ENCODE peak calls at places on chromosome 20, in ten cellular contexts. D, C, W, M, T, I, H, G, F and Y are unnamed samples. For H3K4me1, the result is how much of the 10 kb centered on the place peaks cover.

GRCh38 chr20:51220293-51220706 is 197.4 kb upstream of the KCNG1 start:
- DNase-seq in I (peak), F (peak), D (peak), M (peak), T (peak), H (peak), W (peak), G (peak), C (peak), Y (peak)

GRCh38 chr20:56552911-56553629 is 20.0 kb downstream of the FAM209B start:
- DNase-seq in C (no peak), M (no peak), H (no peak), G (no peak), F (no peak), T (no peak), D (no peak), I (no peak), W (no peak), Y (peak)

GRCh38 chr20:58028123-58028522 is 200.3 kb downstream of the ANKRD60 start:
- DNase-seq in W (no peak), D (no peak), T (no peak), G (peak), M (no peak), C (no peak), I (peak), H (no peak), F (no peak), Y (no peak)

GRCh38 chr20:44576297-44576696 is 6.1 kb upstream of the PKIG start:
- DNase-seq in C (peak), W (no peak), I (no peak), F (no peak), G (no peak), D (peak), M (peak), H (no peak), T (no peak), Y (no peak)

GRCh38 chr20:32040142-32040953 is 11.7 kb upstream of the HCK start:
- DNase-seq in H (no peak), C (no peak), M (no peak), D (no peak), F (no peak), G (peak), W (no peak), T (no peak), I (no peak), Y (peak)

GRCh38 chr20:36313476-36313875 is 7.3 kb downstream of the DLGAP4 start:
- DNase-seq in M (no peak), C (no peak), W (no peak), G (no peak), H (no peak), I (no peak), T (no peak), F (no peak), D (no peak), Y (peak)

GRCh38 chr20:1383621-1384404 is 9.0 kb downstream of the FKBP1A start:
- DNase-seq in C (no peak), H (no peak), F (no peak), D (no peak), I (no peak), T (no peak), G (no peak), M (no peak), W (no peak), Y (no peak)

GRCh38 chr20:38473353-38473795 is 731 bp downstream of the RALGAPB start:
- DNase-seq in C (peak), G (peak), I (peak), H (no peak), D (peak), T (no peak), F (no peak), W (no peak), M (peak), Y (no peak)

GRCh38 chr20:51365670-51366069 is 176.8 kb downstream of the NFATC2 start:
- DNase-seq in T (peak), C (no peak), D (no peak), I (no peak), W (no peak), F (no peak), H (no peak), G (no peak), M (peak), Y (no peak)

GRCh38 chr20:22462975-22463914 is 121.1 kb downstream of the FOXA2 start:
- DNase-seq in M (peak), G (no peak), T (no peak), I (peak), W (no peak), F (no peak), H (no peak), C (no peak), D (no peak), Y (no peak)

GRCh38 chr20:5353624-5354496 is 37.1 kb upstream of the PROKR2 start:
- DNase-seq in G (no peak), C (peak), D (no peak), H (no peak), F (no peak), M (peak), W (no peak), T (peak), I (no peak), Y (peak)

GRCh38 chr20:49914310-49915117 is 815 bp downstream of the SPATA2 start:
- DNase-seq in W (no peak), C (peak), H (no peak), T (no peak), F (no peak), I (peak), M (peak), G (no peak), D (no peak), Y (peak)

GRCh38 chr20:49526056-49526455 is 41.9 kb downstream of the PTGIS start:
- DNase-seq in G (no peak), I (no peak), H (no peak), C (no peak), F (no peak), W (no peak), M (no peak), T (no peak), D (no peak), Y (no peak)

GRCh38 chr20:23501926-23502325 is 11.0 kb downstream of the CST8 start:
- DNase-seq in H (no peak), I (no peak), G (no peak), C (no peak), W (no peak), F (no peak), T (no peak), D (no peak), M (no peak), Y (no peak)

GRCh38 chr20:51760905-51761544 is 7.2 kb downstream of the ATP9A start:
- DNase-seq in C (peak), T (no peak), G (no peak), H (no peak), W (no peak), F (no peak), D (peak), M (peak), I (peak), Y (peak)

GRCh38 chr20:62367483-62368302 is 581 bp upstream of the LAMA5 start:
- DNase-seq in F (peak), T (no peak), D (peak), M (no peak), I (peak), C (no peak), H (no peak), W (no peak), G (peak), Y (no peak)

GRCh38 chr20:5220334-5221077 is 93.7 kb downstream of the CDS2 start:
- DNase-seq in D (no peak), T (no peak), I (no peak), W (no peak), H (no peak), M (no peak), C (no peak), F (no peak), G (no peak), Y (no peak)

GRCh38 chr20:18326990-18327389 is 38.7 kb downstream of the ZNF133 start:
- DNase-seq in G (no peak), H (no peak), I (no peak), M (no peak), C (no peak), F (no peak), T (no peak), W (no peak), D (no peak), Y (no peak)

GRCh38 chr20:39960522-39961420 is 728.3 kb downstream of the MAFB start:
- DNase-seq in F (peak), W (no peak), G (peak), M (no peak), D (no peak), T (no peak), C (no peak), I (no peak), H (no peak), Y (no peak)

GRCh38 chr20:62122659-62123449 is 579 bp downstream of the LSM14B start:
- DNase-seq in G (peak), M (peak), H (peak), F (peak), T (no peak), D (no peak), W (no peak), I (peak), C (peak), Y (peak)

GRCh38 chr20:12410783-12411182 is 493.1 kb downstream of the BTBD3 start:
- DNase-seq in C (no peak), W (no peak), H (no peak), I (no peak), F (no peak), T (no peak), D (no peak), G (no peak), M (no peak), Y (no peak)

GRCh38 chr20:63071541-63072181 is 64.9 kb upstream of the BHLHE23 start:
- DNase-seq in M (peak), W (no peak), C (no peak), I (peak), H (no peak), G (peak), D (no peak), F (no peak), T (peak), Y (peak)

GRCh38 chr20:23753589-23753988 is 2.9 kb upstream of the CST1 start:
- DNase-seq in H (no peak), M (no peak), I (no peak), W (no peak), F (no peak), D (no peak), C (no peak), G (no peak), T (no peak), Y (no peak)

GRCh38 chr20:4866429-4866828 is 134.9 kb downstream of the SLC23A2 start:
- DNase-seq in F (no peak), C (no peak), G (no peak), W (no peak), T (no peak), H (no peak), M (no peak), D (no peak), I (no peak), Y (no peak)

GRCh38 chr20:44174996-44175766 is 11.8 kb downstream of the JPH2 start:
- DNase-seq in G (no peak), M (no peak), I (no peak), W (no peak), H (no peak), C (no peak), F (no peak), D (no peak), T (no peak), Y (no peak)

GRCh38 chr20:56403465-56403864 is 8.6 kb upstream of the CASS4 start:
- DNase-seq in I (no peak), D (no peak), W (no peak), C (no peak), G (no peak), H (no peak), F (no peak), M (no peak), T (no peak), Y (no peak)

GRCh38 chr20:35093245-35093884 is 758 bp upstream of the TRPC4AP start:
- DNase-seq in D (no peak), C (peak), T (peak), I (no peak), G (no peak), W (no peak), H (no peak), M (peak), F (no peak), Y (peak)

GRCh38 chr20:41031243-41031619 is 2.6 kb downstream of the TOP1 start:
- DNase-seq in H (no peak), C (no peak), F (no peak), G (no peak), M (no peak), W (no peak), I (no peak), D (no peak), T (no peak), Y (no peak)
- H3K4me1 ChIP-seq in H (half or more), C (under half), F (under half), G (under half), M (under half), W (under half), I (half or more), D (half or more), T (under half), Y (under half)

GRCh38 chr20:3227936-3228749 is 10.8 kb downstream of the SLC4A11 start:
- DNase-seq in D (no peak), M (no peak), W (no peak), T (no peak), G (no peak), F (no peak), C (no peak), I (no peak), H (peak), Y (peak)
- H3K27ac ChIP-seq in D (no peak), M (no peak), W (no peak), T (no peak), G (no peak), F (no peak), C (no peak), I (no peak), H (no peak), Y (no peak)

GRCh38 chr20:25256226-25256859 is 8.5 kb downstream of the PYGB start:
- DNase-seq in M (peak), I (no peak), G (no peak), C (no peak), H (no peak), T (no peak), W (no peak), D (no peak), F (no peak), Y (no peak)

GRCh38 chr20:25252686-25253421 is 5.0 kb downstream of the PYGB start:
- DNase-seq in T (no peak), H (no peak), M (no peak), W (no peak), F (no peak), I (no peak), D (no peak), G (no peak), C (no peak), Y (no peak)

GRCh38 chr20:25253606-25254275 is 5.9 kb downstream of the PYGB start:
- DNase-seq in I (no peak), D (no peak), G (no peak), W (no peak), M (no peak), F (no peak), H (no peak), T (no peak), C (no peak), Y (no peak)

GRCh38 chr20:25254986-25255680 is 7.2 kb downstream of the PYGB start:
- DNase-seq in T (no peak), D (no peak), C (no peak), I (no peak), W (no peak), M (peak), G (peak), H (peak), F (no peak), Y (peak)

DNA sequence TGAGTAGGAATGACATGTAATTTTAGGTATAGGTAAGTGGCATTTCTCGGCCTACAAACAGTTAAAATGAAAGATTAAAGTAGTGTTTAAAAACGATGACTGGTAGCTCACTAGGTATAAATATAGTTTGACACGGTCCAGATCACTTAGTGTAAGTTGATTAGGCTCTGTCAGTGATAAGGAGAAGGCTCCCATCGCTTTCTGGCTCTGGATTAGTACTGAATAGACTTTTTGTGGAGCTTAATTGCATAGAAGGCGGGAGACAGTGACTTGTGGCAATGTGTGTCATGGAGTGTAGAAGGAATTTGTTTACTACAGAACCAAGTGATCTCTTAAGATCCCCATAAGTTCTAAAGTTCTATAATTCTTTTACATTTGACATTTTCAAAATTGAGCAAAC is 6.7 kb downstream of the PYGB start:
- DNase-seq in W (no peak), T (no peak), I (peak), D (no peak), H (no peak), M (no peak), C (no peak), F (no peak), G (peak), Y (peak)
- H3K4me1 ChIP-seq in W (under half), T (half or more), I (half or more), D (under half), H (half or more), M (under half), C (under half), F (under half), G (half or more), Y (under half)

DNA sequence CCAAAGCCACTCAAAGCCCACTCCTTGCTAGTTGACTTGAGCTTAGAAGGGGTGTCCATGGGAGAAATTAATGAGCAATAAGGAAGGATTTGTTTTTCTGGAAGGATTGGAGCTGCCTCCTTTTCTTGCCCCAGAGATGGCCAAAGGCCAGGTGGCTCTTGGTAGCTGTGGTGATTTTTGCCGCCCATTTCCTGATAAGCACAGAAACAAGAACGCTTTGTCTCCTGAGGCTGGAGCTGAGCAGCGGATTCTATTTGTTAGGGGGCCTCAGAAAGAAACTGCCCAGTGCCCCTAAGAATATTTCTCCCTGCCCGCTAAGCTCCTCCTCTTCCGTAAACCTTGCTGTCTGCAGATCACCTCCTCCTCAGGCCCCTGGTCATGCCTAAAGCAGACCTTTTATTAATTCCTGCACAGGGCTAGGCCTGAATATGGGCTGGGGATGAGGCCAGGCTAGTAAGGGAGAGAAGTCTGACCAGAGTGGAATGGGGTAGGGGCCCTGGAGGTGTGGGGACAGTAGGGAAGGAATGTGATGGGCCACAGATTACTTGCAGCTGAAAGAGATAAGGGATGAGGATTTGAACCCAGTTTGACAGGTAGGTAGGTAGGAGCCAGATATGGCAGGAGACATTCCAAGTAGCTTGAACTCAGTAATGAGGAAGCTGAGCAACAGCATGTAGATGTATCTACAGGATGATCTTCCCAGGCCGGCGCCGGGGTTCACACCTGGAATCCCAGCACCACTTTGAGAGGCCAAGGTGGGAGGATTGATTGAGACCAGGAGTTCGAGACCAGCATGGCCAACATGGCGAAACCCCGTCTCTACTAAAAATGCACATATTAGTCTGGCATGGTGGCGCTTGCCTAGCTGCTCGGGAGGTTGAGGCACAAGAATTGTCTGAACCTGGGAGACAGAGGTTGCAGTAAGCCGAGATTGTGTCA is 71.2 kb upstream of the NAA20 start:
- DNase-seq in M (no peak), I (no peak), F (no peak), T (no peak), D (no peak), H (no peak), G (no peak), W (no peak), C (no peak), Y (no peak)
- H3K27ac ChIP-seq in M (no peak), I (no peak), F (peak), T (no peak), D (no peak), H (peak), G (peak), W (no peak), C (peak), Y (peak)

DNA sequence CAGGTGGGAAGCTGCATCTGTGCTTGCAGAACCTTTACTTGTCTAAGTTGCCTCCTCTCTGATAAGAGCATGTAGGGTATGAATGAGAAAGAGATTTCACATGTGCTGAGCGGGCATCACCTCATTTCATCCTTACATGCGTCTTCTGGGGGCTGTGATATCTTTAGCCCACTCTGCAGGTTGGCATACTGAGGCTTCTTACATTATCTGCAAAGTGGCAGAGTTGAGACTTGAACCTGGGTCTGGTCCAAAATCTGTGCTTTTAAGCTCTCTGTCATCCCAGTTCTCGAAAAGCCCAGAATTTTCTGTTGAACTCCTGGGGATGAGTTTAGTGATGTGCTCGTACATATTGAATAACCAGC is 2.0 kb upstream of the SRC start:
- DNase-seq in C (no peak), G (no peak), T (no peak), M (no peak), F (no peak), H (no peak), D (no peak), W (no peak), I (no peak), Y (peak)
- H3K4me1 ChIP-seq in C (under half), G (under half), T (half or more), M (under half), F (under half), H (under half), D (half or more), W (under half), I (under half), Y (under half)

DNA sequence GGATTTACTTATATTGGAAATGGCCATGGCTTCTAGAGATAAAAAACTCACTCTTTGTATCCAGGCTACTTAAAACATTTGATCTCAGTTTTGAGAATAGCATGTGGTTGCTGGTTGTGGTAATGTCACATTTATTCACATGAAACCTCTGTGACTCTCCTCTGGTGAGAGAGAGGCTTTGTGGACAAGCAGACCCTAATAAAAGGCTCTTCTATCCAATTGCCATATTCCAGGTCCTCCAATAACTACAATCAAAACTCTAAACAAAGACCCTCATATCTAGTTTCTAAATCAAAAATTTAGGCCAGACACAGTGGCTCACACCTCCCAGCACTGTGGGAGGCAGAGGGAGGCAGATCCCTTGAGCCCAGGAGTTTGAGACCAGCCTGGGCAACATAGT is 176.3 kb upstream of the LAMP5 start:
- DNase-seq in F (no peak), T (no peak), D (no peak), M (no peak), C (no peak), I (no peak), G (no peak), H (no peak), W (no peak), Y (no peak)
- H3K27ac ChIP-seq in F (no peak), T (no peak), D (no peak), M (no peak), C (no peak), I (no peak), G (no peak), H (no peak), W (no peak), Y (no peak)

DNA sequence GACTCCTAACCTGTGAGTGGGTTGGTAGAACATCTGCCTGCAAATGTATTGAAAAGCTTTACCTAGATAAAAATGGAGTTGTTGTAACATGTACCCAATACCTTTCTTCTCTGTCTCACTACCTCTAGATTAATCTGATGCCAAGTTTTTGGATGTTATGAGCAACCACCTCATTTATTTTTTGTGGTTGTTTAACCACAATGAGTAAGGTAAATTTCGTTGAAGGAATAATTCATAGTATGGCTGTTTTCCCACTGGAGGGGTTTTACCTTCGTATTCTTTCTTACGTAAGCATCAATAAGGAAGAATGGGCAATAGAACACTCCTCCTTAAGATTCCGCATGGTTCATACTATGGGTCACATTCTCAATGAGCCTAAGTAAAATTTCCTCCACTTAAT is 165.4 kb downstream of the CDH26 start:
- DNase-seq in F (no peak), T (no peak), C (no peak), W (no peak), G (no peak), M (no peak), H (no peak), D (no peak), I (no peak), Y (no peak)
- H3K4me1 ChIP-seq in F (under half), T (under half), C (under half), W (under half), G (under half), M (under half), H (under half), D (under half), I (under half), Y (under half)